ENCODE peak calls at places on chromosomes 2 and 18, in six cellular contexts. One of them, this sample, is unnamed.
A peak's percentile ranks its signal among the peaks of the same experiment; 100 is the strongest.

GRCh38 chr2:102803897-102804217 is 42.0 kb downstream of the TMEM182 start:
- DNase-seq in small intestine: no peak
- DNase-seq in RWPE2: no peak
- DNase-seq in psoas muscle: peak; percentile 56
- DNase-seq in adrenal gland: no peak
- DNase-seq in A549: no peak
- DNase-seq in this sample: no peak

GRCh38 chr18:13191779-13192178 is 26.8 kb upstream of the LDLRAD4 start:
- DNase-seq in adrenal gland: no peak
- DNase-seq in A549: no peak
- DNase-seq in small intestine: no peak
- DNase-seq in psoas muscle: no peak
- DNase-seq in RWPE2: no peak
- DNase-seq in this sample: no peak

GRCh38 chr2:239820836-239821693 is 204.1 kb downstream of the NDUFA10 start:
- DNase-seq in RWPE2: peak; percentile 38
- DNase-seq in small intestine: no peak
- DNase-seq in A549: no peak
- DNase-seq in psoas muscle: peak; percentile 70
- DNase-seq in adrenal gland: peak; percentile 80
- DNase-seq in this sample: peak; percentile 56

GRCh38 chr2:10159086-10159485 is 36.5 kb downstream of the RRM2 start:
- DNase-seq in RWPE2: no peak
- DNase-seq in adrenal gland: no peak
- DNase-seq in A549: no peak
- DNase-seq in psoas muscle: no peak
- DNase-seq in small intestine: no peak
- DNase-seq in this sample: no peak

GRCh38 chr2:69305712-69306611 is 81.1 kb downstream of the GFPT1 start:
- DNase-seq in A549: no peak
- DNase-seq in psoas muscle: no peak
- DNase-seq in RWPE2: no peak
- DNase-seq in small intestine: no peak
- DNase-seq in adrenal gland: peak; percentile 26
- DNase-seq in this sample: no peak

GRCh38 chr18:22188551-22189267 is 19.3 kb downstream of the GATA6 start:
- DNase-seq in adrenal gland: peak; percentile 52
- DNase-seq in psoas muscle: no peak
- DNase-seq in small intestine: no peak
- DNase-seq in A549: no peak
- DNase-seq in RWPE2: no peak
- DNase-seq in this sample: no peak

GRCh38 chr2:105239924-105240323 is 1.6 kb upstream of the GPR45 start:
- DNase-seq in RWPE2: no peak
- DNase-seq in small intestine: no peak
- DNase-seq in psoas muscle: no peak
- DNase-seq in A549: no peak
- DNase-seq in adrenal gland: no peak
- DNase-seq in this sample: no peak

GRCh38 chr2:8661736-8662135 is 20.1 kb upstream of the ID2 start:
- DNase-seq in adrenal gland: peak; percentile 41
- DNase-seq in A549: no peak
- DNase-seq in small intestine: no peak
- DNase-seq in RWPE2: no peak
- DNase-seq in psoas muscle: no peak
- DNase-seq in this sample: no peak

GRCh38 chr2:220191031-220191430 is 563.6 kb downstream of the SLC4A3 start:
- DNase-seq in psoas muscle: no peak
- DNase-seq in adrenal gland: no peak
- DNase-seq in A549: no peak
- DNase-seq in small intestine: no peak
- DNase-seq in RWPE2: no peak
- DNase-seq in this sample: no peak

GRCh38 chr2:220191737-220192136 is 564.3 kb downstream of the SLC4A3 start:
- DNase-seq in adrenal gland: no peak
- DNase-seq in A549: no peak
- DNase-seq in psoas muscle: no peak
- DNase-seq in small intestine: no peak
- DNase-seq in RWPE2: no peak
- DNase-seq in this sample: no peak

GRCh38 chr2:220192994-220193753 is 565.7 kb downstream of the SLC4A3 start:
- DNase-seq in A549: no peak
- DNase-seq in adrenal gland: no peak
- DNase-seq in RWPE2: peak; percentile 63
- DNase-seq in psoas muscle: no peak
- DNase-seq in small intestine: no peak
- DNase-seq in this sample: no peak

GRCh38 chr2:220185766-220186165 is 558.3 kb downstream of the SLC4A3 start:
- DNase-seq in A549: no peak
- DNase-seq in psoas muscle: no peak
- DNase-seq in RWPE2: no peak
- DNase-seq in adrenal gland: no peak
- DNase-seq in small intestine: no peak
- DNase-seq in this sample: no peak

GRCh38 chr2:220188031-220188430 is 560.6 kb downstream of the SLC4A3 start:
- DNase-seq in psoas muscle: no peak
- DNase-seq in small intestine: no peak
- DNase-seq in A549: peak; percentile 16
- DNase-seq in adrenal gland: no peak
- DNase-seq in RWPE2: no peak
- DNase-seq in this sample: no peak
- H3K4me1 ChIP-seq in psoas muscle: no peaks in the 10 kb centered on the region
- H3K4me1 ChIP-seq in small intestine: no peaks in the 10 kb centered on the region
- H3K4me1 ChIP-seq in A549: peaks cover 17% of the 10 kb centered on the region
- H3K4me1 ChIP-seq in adrenal gland: no peaks in the 10 kb centered on the region
- H3K4me1 ChIP-seq in RWPE2: peaks cover 11% of the 10 kb centered on the region
- H3K4me1 ChIP-seq in this sample: peaks cover 4% of the 10 kb centered on the region

DNA sequence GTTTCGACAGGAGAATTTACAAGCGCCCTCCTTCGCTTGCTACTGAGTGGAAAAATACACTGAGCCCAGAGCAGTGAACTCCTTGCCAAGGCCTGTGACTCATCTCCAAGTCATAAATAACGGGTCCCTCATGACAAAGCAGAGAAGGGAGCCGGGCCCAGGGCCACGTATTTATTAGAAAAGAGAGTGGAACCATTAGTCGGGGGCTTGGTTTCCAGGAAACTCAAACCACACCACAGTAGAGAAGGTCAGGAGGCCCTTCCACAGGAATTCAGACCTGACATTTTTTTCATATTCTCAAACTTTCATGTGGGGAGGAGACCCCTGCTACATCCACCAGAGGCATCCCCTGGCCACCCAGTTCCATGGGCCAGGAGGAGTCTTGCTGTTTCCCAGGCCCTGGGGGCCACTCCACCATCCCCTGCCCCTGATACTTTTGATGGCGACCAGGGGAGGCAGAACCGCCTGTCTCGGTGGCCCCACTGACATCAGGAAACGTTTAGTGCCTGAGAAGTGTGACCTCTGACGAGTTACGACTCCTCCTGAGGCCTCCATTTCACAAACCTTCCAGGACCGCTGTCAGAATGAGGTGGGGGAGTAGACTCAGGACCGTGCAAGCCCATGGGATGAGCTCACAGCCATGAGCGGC is 289.7 kb downstream of the DYSF start:
- DNase-seq in psoas muscle: peak; percentile 84
- DNase-seq in RWPE2: no peak
- DNase-seq in A549: peak; percentile 72
- DNase-seq in adrenal gland: peak; percentile 92
- DNase-seq in small intestine: peak; percentile 24
- DNase-seq in this sample: peak; percentile 81
- H3K4me1 ChIP-seq in psoas muscle: peaks cover 49% of the 10 kb centered on the region
- H3K4me1 ChIP-seq in RWPE2: peaks cover 10% of the 10 kb centered on the region
- H3K4me1 ChIP-seq in A549: peaks cover 43% of the 10 kb centered on the region
- H3K4me1 ChIP-seq in adrenal gland: no peaks in the 10 kb centered on the region
- H3K4me1 ChIP-seq in small intestine: no peaks in the 10 kb centered on the region
- H3K4me1 ChIP-seq in this sample: peaks cover 49% of the 10 kb centered on the region

GRCh38 chr2:217964255-217964654 is 38.5 kb downstream of the TNS1 start:
- DNase-seq in small intestine: no peak
- DNase-seq in psoas muscle: no peak
- DNase-seq in RWPE2: no peak
- DNase-seq in A549: no peak
- DNase-seq in adrenal gland: no peak
- DNase-seq in this sample: peak; percentile 49
- H3K4me1 ChIP-seq in small intestine: peaks cover 2% of the 10 kb centered on the region
- H3K4me1 ChIP-seq in psoas muscle: peaks cover 26% of the 10 kb centered on the region
- H3K4me1 ChIP-seq in RWPE2: peaks cover 6% of the 10 kb centered on the region
- H3K4me1 ChIP-seq in A549: peaks cover 13% of the 10 kb centered on the region
- H3K4me1 ChIP-seq in adrenal gland: peaks cover 31% of the 10 kb centered on the region
- H3K4me1 ChIP-seq in this sample: peaks cover 38% of the 10 kb centered on the region

DNA sequence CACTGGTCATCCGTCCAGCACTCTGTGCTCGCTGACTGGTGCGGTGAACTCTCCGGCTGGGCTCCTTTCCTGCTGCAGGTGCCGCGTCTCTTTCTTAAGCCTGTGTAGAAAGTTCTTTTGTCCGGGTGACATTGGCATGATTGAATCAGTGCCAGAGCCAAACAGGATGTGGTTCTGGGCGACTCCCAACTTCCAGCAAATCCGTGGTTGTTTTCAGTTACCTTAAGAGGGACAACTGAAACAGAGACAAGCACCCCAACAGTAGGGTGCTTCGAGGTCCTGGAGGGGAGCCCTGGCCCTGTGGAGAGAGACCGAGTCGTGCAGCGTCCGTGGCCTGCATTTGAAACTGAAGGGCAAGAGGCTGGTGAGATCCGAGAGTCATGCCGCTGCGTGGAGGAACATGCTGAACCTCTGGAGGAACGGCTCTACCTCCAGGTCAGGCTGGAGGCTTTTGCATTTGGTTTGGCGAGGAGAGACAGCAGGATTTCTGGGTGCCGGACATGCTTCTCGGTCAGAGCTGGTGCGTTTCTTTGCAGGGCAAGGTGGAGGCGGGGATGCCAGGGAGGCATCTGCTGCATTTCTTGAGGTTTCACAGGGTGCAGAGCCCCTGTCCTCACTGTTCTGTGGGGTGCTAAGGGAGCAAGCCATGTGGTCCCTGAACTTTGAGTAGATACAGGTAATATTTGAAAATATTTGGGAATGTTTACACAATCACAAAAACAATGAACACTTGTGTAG is 26.8 kb downstream of the SH3BP4 start:
- DNase-seq in adrenal gland: no peak
- DNase-seq in small intestine: peak; percentile 61
- DNase-seq in RWPE2: no peak
- DNase-seq in psoas muscle: peak; percentile 46
- DNase-seq in A549: no peak
- DNase-seq in this sample: no peak
- H3K4me1 ChIP-seq in adrenal gland: no peaks in the 10 kb centered on the region
- H3K4me1 ChIP-seq in small intestine: peaks cover 2% of the 10 kb centered on the region
- H3K4me1 ChIP-seq in RWPE2: peaks cover 46% of the 10 kb centered on the region
- H3K4me1 ChIP-seq in psoas muscle: peaks cover 19% of the 10 kb centered on the region
- H3K4me1 ChIP-seq in A549: peaks cover 55% of the 10 kb centered on the region
- H3K4me1 ChIP-seq in this sample: peaks cover 55% of the 10 kb centered on the region

DNA sequence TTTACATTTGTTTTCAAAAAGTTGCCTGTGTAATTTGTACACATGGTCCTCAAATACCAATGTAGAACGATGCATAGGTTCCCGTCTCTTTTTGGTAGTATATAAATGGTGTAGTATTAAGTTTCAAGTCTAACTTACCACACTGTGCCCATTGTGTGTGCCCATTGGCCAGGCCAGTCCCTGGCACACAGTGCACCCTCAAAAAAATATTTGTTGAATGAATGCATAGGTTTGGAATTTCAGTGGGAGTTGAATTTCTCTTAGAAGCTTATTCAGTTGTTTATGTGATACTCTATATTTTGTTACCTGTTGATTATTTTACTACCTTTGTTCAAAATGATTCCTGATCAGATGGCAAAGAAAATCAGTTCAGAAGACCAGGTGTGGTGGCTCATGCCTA is 30.1 kb downstream of the IDH1 start:
- DNase-seq in A549: no peak
- DNase-seq in adrenal gland: no peak
- DNase-seq in small intestine: no peak
- DNase-seq in RWPE2: no peak
- DNase-seq in psoas muscle: no peak
- DNase-seq in this sample: no peak
- H3K4me1 ChIP-seq in A549: no peaks in the 10 kb centered on the region
- H3K4me1 ChIP-seq in adrenal gland: no peaks in the 10 kb centered on the region
- H3K4me1 ChIP-seq in small intestine: no peaks in the 10 kb centered on the region
- H3K4me1 ChIP-seq in RWPE2: no peaks in the 10 kb centered on the region
- H3K4me1 ChIP-seq in psoas muscle: no peaks in the 10 kb centered on the region
- H3K4me1 ChIP-seq in this sample: no peaks in the 10 kb centered on the region

GRCh38 chr2:54635554-54636152 is 87.8 kb upstream of the EML6 start:
- DNase-seq in small intestine: no peak
- DNase-seq in psoas muscle: no peak
- DNase-seq in A549: no peak
- DNase-seq in adrenal gland: no peak
- DNase-seq in RWPE2: no peak
- DNase-seq in this sample: no peak
- H3K4me1 ChIP-seq in small intestine: peaks cover 4% of the 10 kb centered on the region
- H3K4me1 ChIP-seq in psoas muscle: peaks cover 42% of the 10 kb centered on the region
- H3K4me1 ChIP-seq in A549: peaks cover 88% of the 10 kb centered on the region
- H3K4me1 ChIP-seq in adrenal gland: peaks cover 47% of the 10 kb centered on the region
- H3K4me1 ChIP-seq in RWPE2: peaks cover 20% of the 10 kb centered on the region
- H3K4me1 ChIP-seq in this sample: peaks cover 28% of the 10 kb centered on the region

DNA sequence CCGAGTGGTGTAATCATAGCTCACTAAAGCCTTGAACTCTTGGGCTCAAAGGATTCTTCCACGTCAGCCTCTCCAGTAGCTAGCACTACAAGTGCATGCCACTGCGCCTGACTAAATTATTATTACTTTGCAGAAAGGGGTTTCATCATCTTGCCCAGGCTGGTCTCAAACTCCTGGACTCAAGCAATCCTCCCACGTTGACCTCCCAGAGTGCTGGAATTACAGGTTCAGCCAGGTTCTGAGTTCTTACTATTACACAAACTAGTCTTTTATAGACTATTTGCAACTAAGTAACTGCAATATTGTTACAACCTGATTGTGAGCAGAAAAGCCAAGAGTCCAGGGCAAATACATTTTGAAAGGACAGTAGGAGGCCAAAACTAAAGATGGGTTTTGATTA is 35.9 kb upstream of the MRPL19 start:
- DNase-seq in psoas muscle: no peak
- DNase-seq in adrenal gland: no peak
- DNase-seq in RWPE2: no peak
- DNase-seq in A549: no peak
- DNase-seq in small intestine: no peak
- DNase-seq in this sample: no peak
- H3K4me1 ChIP-seq in psoas muscle: no peaks in the 10 kb centered on the region
- H3K4me1 ChIP-seq in adrenal gland: no peaks in the 10 kb centered on the region
- H3K4me1 ChIP-seq in RWPE2: peaks cover 18% of the 10 kb centered on the region
- H3K4me1 ChIP-seq in A549: peaks cover 21% of the 10 kb centered on the region
- H3K4me1 ChIP-seq in small intestine: no peaks in the 10 kb centered on the region
- H3K4me1 ChIP-seq in this sample: peaks cover 10% of the 10 kb centered on the region

This sample was measured in suprapubic skin.